ENCODE peak calls at places on chromosomes 7 and 10, in four cellular contexts. N is H1, M is HepG2, S is K562. F is an unnamed sample.
A peak's percentile ranks its signal among the peaks of the same experiment; 100 is the strongest.

GRCh38 chr10:116241642-116242405 is 31.2 kb downstream of the GFRA1 start:
- DNase-seq in N (no peak), M (no peak), S (no peak), F (no peak)

GRCh38 chr7:47962262-47962661 is 14.0 kb upstream of the PKD1L1 start:
- DNase-seq in N (no peak), M (no peak), S (no peak), F (no peak)

GRCh38 chr10:96295475-96295874 is 8.8 kb upstream of the DNTT start:
- DNase-seq in N (no peak), M (no peak), S (no peak), F (no peak)

GRCh38 chr10:50540069-50540825 is 83.5 kb downstream of the SGMS1 start:
- DNase-seq in N (no peak), M (no peak), S (no peak), F (no peak)

GRCh38 chr7:85023066-85023687 is 163.7 kb downstream of the SEMA3D start:
- DNase-seq in N (no peak), M (peak; percentile 21), S (peak; percentile 34), F (peak; percentile 69)

GRCh38 chr7:82164813-82165212 is 278.8 kb downstream of the CACNA2D1 start:
- DNase-seq in N (no peak), M (no peak), S (no peak), F (peak; percentile 28)

GRCh38 chr7:26729150-26729772 is 135.1 kb downstream of the SKAP2 start:
- DNase-seq in N (no peak), M (no peak), S (no peak), F (no peak)

GRCh38 chr10:85594239-85594638 is 772.4 kb downstream of the GRID1 start:
- DNase-seq in N (no peak), M (no peak), S (no peak), F (no peak)

GRCh38 chr10:128233422-128233821 is 107.2 kb upstream of the MKI67 start:
- DNase-seq in N (no peak), M (no peak), S (no peak), F (no peak)

GRCh38 chr10:43458227-43458626 is 21.3 kb downstream of the ZNF487 start:
- DNase-seq in N (no peak), M (no peak), S (no peak), F (no peak)

GRCh38 chr10:105148921-105149320 is 507.8 kb downstream of the SORCS3 start:
- DNase-seq in N (no peak), M (no peak), S (no peak), F (no peak)

GRCh38 chr7:155464183-155464582 is 6.3 kb downstream of the EN2 start:
- DNase-seq in N (no peak), M (no peak), S (no peak), F (no peak)

GRCh38 chr7:155466142-155466813 is 8.3 kb downstream of the EN2 start:
- DNase-seq in N (no peak), M (no peak), S (no peak), F (no peak)

GRCh38 chr7:155465761-155466141 is 7.8 kb downstream of the EN2 start:
- DNase-seq in N (no peak), M (no peak), S (no peak), F (no peak)

GRCh38 chr7:155463114-155463811 is 5.3 kb downstream of the EN2 start:
- DNase-seq in N (peak; percentile 64), M (no peak), S (no peak), F (no peak)

DNA sequence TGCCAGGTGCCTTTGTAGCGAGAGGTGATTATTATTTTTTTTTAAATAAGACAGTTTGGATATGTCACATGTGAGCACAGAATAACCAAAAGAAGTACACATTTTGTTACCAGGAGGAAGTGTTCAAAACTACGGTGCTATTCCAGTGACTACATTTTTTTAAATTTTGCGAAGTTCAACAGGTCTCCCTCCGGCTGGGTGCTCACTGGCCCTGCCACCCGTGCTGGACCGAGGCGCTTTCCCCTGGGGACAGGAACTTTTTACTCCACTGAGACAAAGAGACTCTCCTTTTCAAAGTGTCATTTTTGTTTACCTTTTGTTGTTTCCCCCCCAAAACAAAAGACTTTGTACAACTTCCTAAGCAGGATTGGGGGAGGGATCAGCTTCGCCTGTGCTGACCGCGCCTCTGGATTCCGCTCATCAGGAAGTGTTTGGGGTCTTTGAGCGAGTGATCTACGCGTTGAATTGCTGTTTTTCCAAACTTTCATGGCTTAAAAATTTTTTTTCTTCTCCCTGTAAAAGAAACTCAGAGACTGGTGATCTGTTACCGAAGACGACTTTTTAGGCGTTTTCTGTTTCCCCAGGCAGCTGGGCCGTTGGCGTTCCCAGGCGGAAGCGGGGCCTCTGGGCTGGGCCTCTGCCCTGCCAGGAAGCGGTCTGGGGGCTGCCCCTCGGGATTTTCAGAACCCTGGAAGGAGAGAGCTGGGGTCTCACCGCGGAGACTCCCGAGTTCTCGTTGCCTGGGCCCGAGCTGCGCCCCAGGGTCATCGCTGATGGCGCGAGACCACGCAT is 7.2 kb downstream of the EN2 start:
- DNase-seq in N (peak; percentile 49), M (no peak), S (no peak), F (no peak)
- TF ChIP-seq EZH2 in N (peak; percentile 84), M (no peak), S (no peak), F (peak; percentile 9)

GRCh38 chr10:53597835-53598251 is 825.3 kb upstream of the MBL2 start:
- DNase-seq in N (no peak), M (no peak), S (no peak), F (no peak)

GRCh38 chr10:53601260-53601875 is 828.8 kb upstream of the MBL2 start:
- DNase-seq in N (no peak), M (peak; percentile 11), S (peak; percentile 24), F (peak; percentile 52)

DNA sequence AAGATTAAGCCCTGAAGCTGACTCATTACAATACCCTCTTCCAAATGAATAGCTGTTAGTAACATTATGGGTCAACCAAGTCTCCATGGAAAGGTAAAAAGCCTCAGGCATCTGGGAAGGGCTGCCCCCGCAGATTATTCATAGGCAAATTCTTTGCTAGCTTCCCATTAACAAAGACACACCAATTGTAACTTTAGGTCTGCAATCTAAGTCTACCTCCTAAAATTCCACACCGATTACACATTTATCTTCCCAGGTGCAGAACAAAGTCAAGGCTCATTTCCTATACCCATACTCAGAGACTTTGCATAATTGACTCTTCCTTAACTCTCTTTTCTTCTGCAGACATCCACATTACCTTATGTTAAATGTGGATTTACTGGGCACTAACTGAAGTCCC is 826.3 kb upstream of the MBL2 start:
- DNase-seq in N (no peak), M (no peak), S (no peak), F (no peak)
- TF ChIP-seq JUN in N (peak; percentile 35), M (no peak), S (no peak), F (no peak)

GRCh38 chr10:47160229-47160908 is 139.6 kb upstream of the GDF10 start:
- DNase-seq in N (no peak), M (no peak), S (no peak), F (no peak)

GRCh38 chr10:47159361-47160228 is 140.4 kb upstream of the GDF10 start:
- DNase-seq in N (no peak), M (no peak), S (no peak), F (no peak)

GRCh38 chr10:47156873-47157272 is 143.1 kb upstream of the GDF10 start:
- DNase-seq in N (no peak), M (no peak), S (no peak), F (no peak)

GRCh38 chr10:47160967-47161366 is 139.0 kb upstream of the GDF10 start:
- DNase-seq in N (no peak), M (no peak), S (no peak), F (no peak)

DNA sequence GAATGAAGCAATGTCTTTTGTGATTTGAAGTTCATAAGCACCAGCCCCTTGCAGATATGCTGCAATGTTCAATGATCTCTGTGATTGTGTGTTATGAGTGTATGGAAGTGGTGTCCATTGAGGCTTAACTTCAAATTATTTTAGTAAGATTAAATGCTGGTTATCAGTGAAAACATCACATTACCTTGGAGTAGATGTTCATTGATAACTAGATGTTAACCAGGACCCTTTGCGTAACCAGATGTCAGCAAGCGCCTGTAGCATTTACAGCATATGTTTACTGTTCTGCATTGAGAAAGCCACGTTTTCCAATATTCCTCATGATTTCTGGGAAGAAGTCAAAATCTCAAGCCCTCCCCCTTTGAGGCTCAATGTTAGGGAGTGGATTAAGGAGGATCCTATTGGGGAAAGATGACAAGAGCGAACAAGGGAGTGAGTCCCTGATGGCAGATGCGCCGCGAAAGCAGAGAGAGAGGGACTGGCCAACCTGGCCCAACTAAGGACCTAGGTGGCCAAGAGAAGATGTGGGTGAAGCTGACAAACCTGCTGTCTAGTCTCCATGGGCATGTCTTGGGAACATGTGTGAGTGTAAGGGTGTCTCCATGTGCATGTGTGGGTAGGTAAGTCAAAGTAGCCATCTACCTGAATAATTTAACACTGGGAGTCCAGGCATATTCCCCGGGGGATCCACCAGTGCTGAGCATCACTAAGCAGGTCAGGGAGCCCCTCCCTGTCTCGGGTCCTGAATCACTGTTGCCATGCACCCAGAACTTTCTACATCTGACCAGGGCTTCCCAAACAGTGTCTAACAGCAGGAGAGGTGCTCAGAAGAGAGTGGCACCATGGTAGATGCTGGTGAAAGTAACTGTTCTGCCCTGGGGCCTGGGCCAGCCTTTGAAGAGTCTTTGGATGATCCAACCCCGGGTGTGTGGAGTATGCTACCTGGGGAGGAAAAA is 141.6 kb upstream of the GDF10 start:
- DNase-seq in N (no peak), M (no peak), S (no peak), F (no peak)
- H3K4me2 ChIP-seq in N (no peak overlapping the region), M (no peak overlapping the region), S (no peak overlapping the region), F (no peak overlapping the region)

DNA sequence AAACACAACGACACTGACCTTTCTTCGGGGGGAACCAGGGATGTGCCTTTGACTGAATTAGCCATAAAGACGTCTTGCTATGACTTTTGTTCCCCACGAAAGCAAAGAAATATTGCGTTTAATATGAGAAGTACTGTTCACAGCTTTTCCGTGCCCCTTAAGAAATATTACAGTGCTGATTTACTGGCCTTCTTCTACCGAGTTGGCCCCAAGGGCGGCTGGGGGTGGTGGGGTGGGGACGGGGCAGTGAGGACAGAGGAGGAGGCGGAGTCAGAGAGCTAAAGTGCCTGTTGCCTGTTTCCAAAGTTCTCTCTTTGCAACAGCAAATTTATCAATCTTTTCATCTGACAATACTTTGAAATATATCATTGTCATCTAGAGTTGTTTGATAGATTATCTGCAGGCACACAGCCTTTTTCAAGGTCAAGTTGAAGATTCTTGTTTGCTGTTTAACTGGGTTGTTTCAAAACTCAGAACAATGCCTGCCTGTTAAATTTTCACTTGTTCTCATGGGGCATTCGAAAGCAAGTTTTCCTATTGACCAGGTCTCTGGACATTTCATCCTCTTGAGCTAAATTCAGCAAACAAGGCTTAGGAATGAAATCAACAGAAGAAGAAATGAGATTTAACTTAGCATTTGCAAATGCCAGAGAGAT is 9.0 kb downstream of the PTF1A start:
- DNase-seq in N (no peak), M (peak; percentile 69), S (no peak), F (no peak)
- TF ChIP-seq EZH2 in N (no peak), M (no peak), S (no peak), F (no peak)

DNA sequence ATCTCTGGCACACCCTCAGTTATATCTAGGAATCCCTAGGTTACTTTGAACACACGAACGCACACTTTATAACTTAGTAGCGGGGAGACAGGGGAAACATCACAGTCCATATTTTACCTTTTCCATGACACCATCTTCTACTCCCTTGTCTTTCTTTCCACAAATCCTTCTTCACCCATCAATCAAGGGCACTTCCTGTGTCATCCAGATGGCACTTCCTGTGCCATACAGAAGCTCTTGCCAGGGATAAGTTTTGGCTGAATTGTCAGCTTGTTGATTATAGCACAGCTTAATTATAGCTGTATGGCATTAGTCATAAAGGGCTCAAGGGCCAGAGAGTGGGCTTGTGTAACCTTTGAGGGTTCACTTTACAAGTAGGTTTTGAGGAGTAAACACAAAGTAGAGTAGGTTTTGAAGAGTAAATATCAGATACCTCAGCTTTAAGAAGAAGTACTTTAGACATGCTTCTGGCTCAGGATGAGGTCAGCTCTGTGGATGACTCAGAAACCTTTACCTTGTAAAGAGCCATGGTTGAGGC is 105.2 kb downstream of the GATA3 start:
- DNase-seq in N (no peak), M (no peak), S (no peak), F (no peak)
- TF ChIP-seq JUN in N (no peak), M (no peak), S (no peak), F (no peak)

GRCh38 chr10:34761443-34761842 is 53.7 kb downstream of the PARD3 start:
- DNase-seq in N (no peak), M (no peak), S (no peak), F (no peak)
- H3K4me2 ChIP-seq in N (no peak overlapping the region), M (no peak overlapping the region), S (no peak overlapping the region), F (no peak overlapping the region)